ENCODE peak calls at places on chromosomes 6 and 20, in eight cellular contexts. Q is iPS DF 19.7; Z is CD8-positive, alpha-beta memory T cell; V is fibroblast of gingiva; B is heart right ventricle; C is astrocyte of the spinal cord; M is T follicular helper cell; S is NCI-H146. U is an unnamed sample.
A peak's percentile ranks its signal among the peaks of the same experiment; 100 is the strongest.

GRCh38 chr6:71309666-71310065 is 21.1 kb downstream of the OGFRL1 start:
- DNase-seq in Q (no peak), Z (no peak), V (no peak), B (no peak), C (no peak), M (no peak), S (no peak), U (no peak)

GRCh38 chr6:134003542-134003951 is 48.9 kb downstream of the SLC2A12 start:
- DNase-seq in Q (no peak), Z (no peak), V (peak; percentile 56), B (no peak), C (peak; percentile 72), M (no peak), S (no peak), U (no peak)

GRCh38 chr6:12327391-12327790 is 37.2 kb downstream of the EDN1 start:
- DNase-seq in Q (no peak), Z (no peak), V (no peak), B (no peak), C (peak; percentile 36), M (no peak), S (no peak), U (no peak)

GRCh38 chr6:116286773-116287358 is 7.1 kb upstream of the TSPYL1 start:
- DNase-seq in Q (no peak), Z (no peak), V (no peak), B (no peak), C (no peak), M (no peak), S (no peak), U (no peak)

GRCh38 chr6:137894779-137895385 is 27.8 kb downstream of the TNFAIP3 start:
- DNase-seq in Q (no peak), Z (no peak), V (peak; percentile 56), B (no peak), C (no peak), M (no peak), S (no peak), U (no peak)

GRCh38 chr6:33914519-33915120 is 110.8 kb upstream of the MLN start:
- DNase-seq in Q (no peak), Z (peak; percentile 58), V (no peak), B (no peak), C (no peak), M (peak; percentile 14), S (no peak), U (no peak)

GRCh38 chr20:18628330-18628941 is 40.6 kb downstream of the DTD1 start:
- DNase-seq in Q (peak; percentile 28), Z (no peak), V (no peak), B (no peak), C (no peak), M (no peak), S (peak; percentile 32), U (no peak)

GRCh38 chr6:110414669-110415296 is 592 bp downstream of the DDO start:
- DNase-seq in Q (no peak), Z (no peak), V (no peak), B (no peak), C (no peak), M (no peak), S (no peak), U (no peak)

GRCh38 chr6:129671442-129672344 is 38.3 kb downstream of the ARHGAP18 start:
- DNase-seq in Q (peak; percentile 9), Z (peak; percentile 52), V (no peak), B (no peak), C (no peak), M (no peak), S (no peak), U (no peak)

GRCh38 chr20:63234693-63235398 is 859 bp upstream of the BIRC7 start:
- DNase-seq in Q (no peak), Z (no peak), V (no peak), B (no peak), C (no peak), M (no peak), S (peak; percentile 43), U (no peak)

GRCh38 chr6:136989591-136990578 is 54.9 kb downstream of the IL20RA start:
- DNase-seq in Q (peak; percentile 50), Z (no peak), V (no peak), B (peak; percentile 36), C (no peak), M (no peak), S (peak; percentile 98), U (no peak)

U was measured in astrocyte of the cerebellum.